ENCODE peak calls at places on chromosomes 4 and X, in six cellular contexts. B is fibroblast of villous mesenchyme; N is activated gamma-delta T cell treated with anti-CD3 and anti-CD28 coated beads, Interleukin-2, amount 50 U/mL, for 16 hours; A is NCI-H2171 treated with DMSO at 0.1 percent for 48 hours; F is neural crest cell; J is left cardiac atrium. L is an unnamed sample.

GRCh38 chr4:42397635-42398447 is 553 bp downstream of the SHISA3 start:
- DNase-seq in B (peak; percentile 4), N (no peak), A (peak; percentile 12), F (peak; percentile 19), J (peak; percentile 41), L (peak; percentile 19)

GRCh38 chrX:119758682-119759332 is 419 bp downstream of the SOWAHD start:
- DNase-seq in B (no peak), N (no peak), A (peak; percentile 12), F (peak; percentile 5), J (peak; percentile 32), L (peak; percentile 49)

GRCh38 chr4:126916626-126917140 is 716.1 kb upstream of the INTU start:
- DNase-seq in B (peak; percentile 55), N (no peak), A (peak; percentile 42), F (no peak), J (no peak), L (no peak)

GRCh38 chrX:3811331-3812311 is 98.2 kb upstream of the PRKX start:
- DNase-seq in B (peak; percentile 56), N (peak; percentile 18), A (peak; percentile 71), F (no peak), J (no peak), L (peak; percentile 35)

GRCh38 chrX:12767856-12768255 is 23.4 kb upstream of the PRPS2 start:
- DNase-seq in B (no peak), N (no peak), A (no peak), F (no peak), J (no peak), L (no peak)

GRCh38 chr4:143399113-143399949 is 62.7 kb downstream of the GAB1 start:
- DNase-seq in B (peak; percentile 48), N (no peak), A (peak; percentile 17), F (no peak), J (no peak), L (peak; percentile 71)

GRCh38 chrX:9912341-9912740 is 54.8 kb upstream of the CLDN34 start:
- DNase-seq in B (no peak), N (no peak), A (peak; percentile 83), F (no peak), J (no peak), L (no peak)

GRCh38 chr4:94766856-94767255 is 9.1 kb downstream of the BMPR1B start:
- DNase-seq in B (peak; percentile 26), N (no peak), A (peak; percentile 8), F (no peak), J (no peak), L (no peak)

GRCh38 chr4:71126719-71127118 is 133.3 kb downstream of the DCK start:
- DNase-seq in B (peak; percentile 48), N (no peak), A (no peak), F (no peak), J (no peak), L (peak; percentile 92)

GRCh38 chr4:66032571-66032970 is 362.3 kb upstream of the EPHA5 start:
- DNase-seq in B (no peak), N (no peak), A (no peak), F (no peak), J (no peak), L (no peak)

GRCh38 chrX:118552501-118552900 is 56.9 kb downstream of the DOCK11 start:
- DNase-seq in B (peak; percentile 68), N (no peak), A (no peak), F (no peak), J (no peak), L (no peak)

GRCh38 chr4:107825072-107825789 is 499 bp downstream of the SGMS2 start:
- DNase-seq in B (peak; percentile 62), N (no peak), A (no peak), F (peak; percentile 30), J (peak; percentile 39), L (peak; percentile 61)

GRCh38 chr4:8582941-8583654 is 2.9 kb downstream of the GPR78 start:
- DNase-seq in B (no peak), N (no peak), A (no peak), F (no peak), J (no peak), L (no peak)

GRCh38 chr4:141346144-141346543 is 125.4 kb downstream of the ZNF330 start:
- DNase-seq in B (peak; percentile 77), N (no peak), A (peak; percentile 12), F (no peak), J (no peak), L (peak; percentile 53)

GRCh38 chr4:173448103-173448502 is 49.2 kb upstream of the SCRG1 start:
- DNase-seq in B (peak; percentile 64), N (no peak), A (peak; percentile 83), F (no peak), J (peak; percentile 43), L (no peak)

GRCh38 chr4:53734584-53735363 is 143.5 kb upstream of the LNX1 start:
- DNase-seq in B (peak; percentile 25), N (no peak), A (no peak), F (no peak), J (no peak), L (no peak)

GRCh38 chrX:54479471-54480122 is 16.4 kb downstream of the FGD1 start:
- DNase-seq in B (no peak), N (no peak), A (peak; percentile 79), F (no peak), J (no peak), L (no peak)

GRCh38 chr4:185209031-185209851 is at the start of gene SNX25:
- DNase-seq in B (peak; percentile 76), N (peak; percentile 73), A (peak; percentile 84), F (peak; percentile 69), J (peak; percentile 92), L (peak; percentile 80)

GRCh38 chrX:12901486-12901885 is 4.9 kb upstream of the TLR8 start:
- DNase-seq in B (peak; percentile 51), N (peak; percentile 49), A (peak; percentile 48), F (peak; percentile 59), J (peak; percentile 59), L (peak; percentile 53)

GRCh38 chr4:10013722-10014121 is 7.6 kb downstream of the SLC2A9 start:
- DNase-seq in B (peak; percentile 10), N (no peak), A (no peak), F (peak; percentile 28), J (peak; percentile 51), L (peak; percentile 80)

GRCh38 chr4:2827071-2827873 is 16.4 kb upstream of the ADD1 start:
- DNase-seq in B (no peak), N (no peak), A (no peak), F (no peak), J (peak; percentile 21), L (no peak)

GRCh38 chr4:186936496-186937375 is 213.1 kb upstream of the FAT1 start:
- DNase-seq in B (peak; percentile 86), N (no peak), A (no peak), F (no peak), J (no peak), L (peak; percentile 97)

GRCh38 chr4:126702747-126703146 is 930.0 kb upstream of the INTU start:
- DNase-seq in B (no peak), N (no peak), A (no peak), F (no peak), J (no peak), L (no peak)

GRCh38 chrX:133362538-133362937 is 52.8 kb downstream of the GPC4 start:
- DNase-seq in B (no peak), N (no peak), A (no peak), F (no peak), J (no peak), L (no peak)

GRCh38 chr4:151408630-151409469 is at the start of gene FHIP1A:
- DNase-seq in B (peak; percentile 45), N (peak; percentile 56), A (peak; percentile 67), F (peak; percentile 48), J (peak; percentile 63), L (peak; percentile 91)

GRCh38 chr4:186722856-186723206 is 825 bp downstream of the FAT1 start:
- DNase-seq in B (peak; percentile 58), N (no peak), A (no peak), F (no peak), J (no peak), L (no peak)

GRCh38 chr4:177740563-177740962 is 298.3 kb upstream of the AGA start:
- DNase-seq in B (peak; percentile 3), N (no peak), A (no peak), F (no peak), J (no peak), L (no peak)

GRCh38 chrX:13131511-13132137 is 87.2 kb upstream of the FAM9C start:
- DNase-seq in B (peak; percentile 76), N (no peak), A (no peak), F (peak; percentile 4), J (no peak), L (peak; percentile 33)

GRCh38 chr4:77187231-77187630 is 30.2 kb downstream of the CCNG2 start:
- DNase-seq in B (no peak), N (no peak), A (peak; percentile 83), F (no peak), J (no peak), L (no peak)

GRCh38 chrX:48958635-48959094 is 1.3 kb upstream of the OTUD5 start:
- DNase-seq in B (peak; percentile 70), N (no peak), A (peak; percentile 19), F (no peak), J (peak; percentile 48), L (peak; percentile 70)

GRCh38 chr4:26081795-26082498 is 167.9 kb downstream of the SMIM20 start:
- DNase-seq in B (peak; percentile 76), N (no peak), A (peak; percentile 14), F (no peak), J (no peak), L (peak; percentile 78)

GRCh38 chrX:3788494-3789233 is 75.2 kb upstream of the PRKX start:
- DNase-seq in B (no peak), N (peak; percentile 8), A (peak; percentile 50), F (no peak), J (no peak), L (no peak)

GRCh38 chrX:23235051-23235450 is 99.6 kb upstream of the PTCHD1 start:
- DNase-seq in B (no peak), N (no peak), A (no peak), F (no peak), J (no peak), L (no peak)